ENCODE peak calls at places on chromosomes 1 and 21, in ten cellular contexts. D, H, U, X, G, Y, Q, R, W and E are unnamed samples.
A peak's percentile ranks its signal among the peaks of the same experiment; 100 is the strongest.

GRCh38 chr21:42465008-42465878 is 30.8 kb downstream of the RSPH1 start:
- DNase-seq in D (no peak), H (peak; percentile 54), U (peak; percentile 94), X (peak; percentile 64), G (no peak), Y (no peak), Q (no peak), R (no peak), W (no peak), E (no peak)

GRCh38 chr1:164804366-164804765 is 245.4 kb downstream of the PBX1 start:
- DNase-seq in D (no peak), H (no peak), U (no peak), X (no peak), G (no peak), Y (no peak), Q (peak; percentile 68), R (no peak), W (no peak), E (no peak)

GRCh38 chr1:204348722-204349121 is 11.0 kb downstream of the PLEKHA6 start:
- DNase-seq in D (peak; percentile 35), H (no peak), U (no peak), X (peak; percentile 64), G (no peak), Y (no peak), Q (peak; percentile 62), R (no peak), W (no peak), E (peak; percentile 80)

GRCh38 chr1:39987869-39988268 is 32.9 kb downstream of the MFSD2A start:
- DNase-seq in D (peak; percentile 82), H (no peak), U (no peak), X (no peak), G (no peak), Y (no peak), Q (no peak), R (no peak), W (peak; percentile 10), E (no peak)

GRCh38 chr21:42790520-42790919 is 88.8 kb downstream of the WDR4 start:
- DNase-seq in D (no peak), H (no peak), U (no peak), X (peak; percentile 7), G (no peak), Y (no peak), Q (no peak), R (no peak), W (no peak), E (no peak)

GRCh38 chr1:83747853-83748482 is 251.0 kb downstream of the TTLL7 start:
- DNase-seq in D (no peak), H (no peak), U (no peak), X (no peak), G (no peak), Y (no peak), Q (no peak), R (no peak), W (no peak), E (no peak)

GRCh38 chr1:110138956-110139355 is 11.3 kb upstream of the SLC6A17 start:
- DNase-seq in D (no peak), H (no peak), U (no peak), X (no peak), G (no peak), Y (no peak), Q (no peak), R (no peak), W (no peak), E (no peak)

GRCh38 chr1:181369416-181369815 is 113.9 kb upstream of the CACNA1E start:
- DNase-seq in D (no peak), H (peak; percentile 37), U (no peak), X (no peak), G (no peak), Y (no peak), Q (no peak), R (no peak), W (no peak), E (no peak)

GRCh38 chr1:27772071-27772470 is 948 bp upstream of the STX12 start:
- DNase-seq in D (no peak), H (no peak), U (no peak), X (no peak), G (no peak), Y (no peak), Q (no peak), R (no peak), W (no peak), E (no peak)

GRCh38 chr1:43935711-43936427 is 2.3 kb downstream of the ARTN start:
- DNase-seq in D (no peak), H (no peak), U (no peak), X (no peak), G (no peak), Y (no peak), Q (no peak), R (no peak), W (peak; percentile 58), E (no peak)

GRCh38 chr1:38221006-38221649 is 174.5 kb upstream of the POU3F1 start:
- DNase-seq in D (no peak), H (no peak), U (no peak), X (no peak), G (no peak), Y (no peak), Q (peak; percentile 29), R (no peak), W (no peak), E (no peak)

GRCh38 chr1:78491311-78492071 is 717 bp downstream of the PTGFR start:
- DNase-seq in D (peak; percentile 45), H (peak; percentile 94), U (no peak), X (no peak), G (no peak), Y (no peak), Q (peak; percentile 61), R (no peak), W (no peak), E (no peak)
- TF ChIP-seq POLR2A in D (no peak), H (no peak), U (no peak), X (no peak), G (no peak), Y (no peak), Q (no peak), R (no peak), W (no peak), E (no peak)

GRCh38 chr21:39153842-39154241 is 29.4 kb downstream of the PSMG1 start:
- DNase-seq in D (no peak), H (no peak), U (peak; percentile 38), X (no peak), G (no peak), Y (no peak), Q (no peak), R (no peak), W (no peak), E (no peak)

GRCh38 chr21:39150316-39150715 is 32.9 kb downstream of the PSMG1 start:
- DNase-seq in D (no peak), H (no peak), U (no peak), X (no peak), G (no peak), Y (no peak), Q (no peak), R (no peak), W (no peak), E (no peak)

GRCh38 chr21:39156024-39156423 is 27.2 kb downstream of the PSMG1 start:
- DNase-seq in D (no peak), H (no peak), U (no peak), X (no peak), G (no peak), Y (no peak), Q (peak; percentile 70), R (no peak), W (no peak), E (no peak)

GRCh38 chr21:39155578-39155977 is 27.7 kb downstream of the PSMG1 start:
- DNase-seq in D (no peak), H (no peak), U (no peak), X (no peak), G (no peak), Y (no peak), Q (no peak), R (no peak), W (no peak), E (no peak)

GRCh38 chr21:39153373-39153772 is 29.9 kb downstream of the PSMG1 start:
- DNase-seq in D (no peak), H (no peak), U (peak; percentile 35), X (peak; percentile 56), G (no peak), Y (peak; percentile 10), Q (no peak), R (no peak), W (no peak), E (no peak)
- TF ChIP-seq CTCF in D (peak; percentile 49), H (no peak), U (peak; percentile 58), X (peak; percentile 67), G (peak; percentile 13), Y (peak; percentile 6), Q (peak; percentile 30), R (peak; percentile 42), W (no peak), E (peak; percentile 29)

GRCh38 chr1:185144233-185144632 is 12.5 kb downstream of the TRMT1L start:
- DNase-seq in D (peak; percentile 8), H (no peak), U (no peak), X (no peak), G (no peak), Y (no peak), Q (peak; percentile 65), R (no peak), W (no peak), E (no peak)
- TF ChIP-seq POLR2A in D (no peak), H (no peak), U (no peak), X (no peak), G (no peak), Y (no peak), Q (no peak), R (no peak), W (no peak), E (no peak)

GRCh38 chr21:34859976-34860653 is 189.0 kb downstream of the RUNX1 start:
- DNase-seq in D (no peak), H (no peak), U (no peak), X (no peak), G (no peak), Y (no peak), Q (no peak), R (no peak), W (no peak), E (no peak)

GRCh38 chr21:34857122-34857713 is 188.4 kb downstream of the CLIC6 start:
- DNase-seq in D (peak; percentile 35), H (no peak), U (no peak), X (no peak), G (peak; percentile 51), Y (no peak), Q (no peak), R (no peak), W (no peak), E (no peak)

GRCh38 chr21:34858559-34858958 is 189.8 kb downstream of the CLIC6 start:
- DNase-seq in D (no peak), H (no peak), U (no peak), X (no peak), G (no peak), Y (no peak), Q (no peak), R (no peak), W (no peak), E (no peak)

GRCh38 chr21:34861302-34861701 is 187.8 kb downstream of the RUNX1 start:
- DNase-seq in D (no peak), H (no peak), U (no peak), X (no peak), G (no peak), Y (no peak), Q (no peak), R (no peak), W (no peak), E (no peak)

DNA sequence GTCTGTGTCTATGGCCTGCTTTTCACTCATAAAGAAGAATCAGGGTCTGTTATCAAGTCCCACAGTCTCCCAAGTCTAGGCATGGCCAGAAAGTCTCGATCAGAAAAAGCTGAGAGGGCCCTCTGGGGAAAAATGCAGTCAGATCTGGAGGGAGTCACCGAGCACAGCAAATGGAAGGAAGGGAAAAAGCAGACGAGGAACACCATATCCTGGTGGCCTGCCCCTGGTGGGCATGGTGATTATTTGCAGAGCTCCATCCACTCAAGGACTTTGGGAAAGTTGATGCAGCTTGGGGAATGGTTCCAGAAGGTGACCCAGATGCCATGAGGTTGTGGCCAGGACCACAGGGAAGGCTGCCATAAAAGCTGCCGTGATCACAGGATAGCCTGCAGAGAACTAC is 189.1 kb downstream of the CLIC6 start:
- DNase-seq in D (no peak), H (no peak), U (no peak), X (no peak), G (no peak), Y (no peak), Q (no peak), R (no peak), W (no peak), E (no peak)
- TF ChIP-seq CTCF in D (peak; percentile 21), H (no peak), U (peak; percentile 20), X (peak; percentile 19), G (no peak), Y (no peak), Q (peak; percentile 21), R (no peak), W (no peak), E (no peak)